ENCODE peak calls at places on chromosomes 3 and 15, in seven cellular contexts. F is mammary epithelial cell, T is PC-9, B is fibroblast of lung, Y is IMR-90, W is OCI-LY7, C is neuronal stem cell. Z is an unnamed sample.

GRCh38 chr15:51097553-51098330 is 3.0 kb upstream of the TNFAIP8L3 start:
- DNase-seq in B (peak), Y (peak), C (no peak), F (peak), T (no peak), W (no peak), Z (no peak)

GRCh38 chr3:99586680-99587079 is 51.7 kb upstream of the COL8A1 start:
- DNase-seq in W (no peak), B (peak), C (no peak), F (no peak), T (no peak), Y (no peak), Z (no peak)

GRCh38 chr15:33242165-33242564 is 47.7 kb upstream of the FMN1 start:
- DNase-seq in C (no peak), B (no peak), F (peak), T (peak), Y (peak), W (no peak), Z (no peak)

GRCh38 chr3:101677436-101678286 is 729 bp upstream of the ZBTB11 start:
- DNase-seq in B (no peak), Y (no peak), C (no peak), W (peak), F (no peak), T (no peak), Z (peak)

GRCh38 chr3:137692803-137693431 is 71.2 kb upstream of the SOX14 start:
- DNase-seq in F (peak), Y (no peak), B (no peak), W (peak), T (peak), C (peak), Z (peak)

GRCh38 chr15:42145546-42146455 is 10.6 kb downstream of the PLA2G4F start:
- DNase-seq in C (no peak), F (no peak), T (no peak), B (no peak), W (no peak), Y (no peak), Z (no peak)

GRCh38 chr3:196772102-196772501 is 32.4 kb downstream of the PAK2 start:
- DNase-seq in C (no peak), T (no peak), B (no peak), Y (no peak), W (peak), F (no peak), Z (peak)

GRCh38 chr3:105195260-105195659 is 171.4 kb upstream of the ALCAM start:
- DNase-seq in W (no peak), Y (peak), T (no peak), F (peak), C (no peak), B (peak), Z (no peak)

GRCh38 chr3:177514341-177515193 is 317.3 kb upstream of the TBL1XR1 start:
- DNase-seq in W (no peak), T (no peak), Y (no peak), C (no peak), B (peak), F (no peak), Z (no peak)

GRCh38 chr3:24202071-24202470 is 257.0 kb downstream of the NR1D2 start:
- DNase-seq in W (no peak), F (no peak), B (no peak), T (no peak), Y (no peak), C (no peak), Z (no peak)

GRCh38 chr3:52119056-52119455 is 35.2 kb downstream of the POC1A start:
- DNase-seq in F (no peak), Y (no peak), B (peak), C (no peak), W (no peak), T (no peak), Z (no peak)

GRCh38 chr15:78082106-78082742 is 4.7 kb upstream of the TBC1D2B start:
- DNase-seq in T (no peak), F (peak), Y (peak), C (no peak), W (no peak), B (no peak), Z (no peak)

GRCh38 chr15:68042156-68042854 is 11.8 kb upstream of the PIAS1 start:
- DNase-seq in F (no peak), T (no peak), B (no peak), W (no peak), C (no peak), Y (no peak), Z (no peak)

GRCh38 chr3:33808559-33808958 is 10.1 kb downstream of the PDCD6IP start:
- DNase-seq in F (peak), C (no peak), Y (peak), W (no peak), B (no peak), T (no peak), Z (no peak)

GRCh38 chr15:41207687-41208448 is 22.7 kb downstream of the EXD1 start:
- DNase-seq in C (no peak), Y (peak), T (peak), W (no peak), F (peak), B (peak), Z (no peak)

GRCh38 chr15:88401972-88402656 is 65.1 kb downstream of the MRPL46 start:
- DNase-seq in Y (no peak), C (no peak), F (no peak), W (peak), B (no peak), T (no peak), Z (peak)

GRCh38 chr3:86856711-86857110 is 134.2 kb downstream of the VGLL3 start:
- DNase-seq in W (no peak), B (no peak), T (no peak), F (no peak), Y (no peak), C (no peak), Z (no peak)

GRCh38 chr3:100637197-100637631 is 27.8 kb downstream of the ADGRG7 start:
- DNase-seq in T (no peak), C (no peak), W (no peak), B (no peak), Y (peak), F (peak), Z (no peak)

GRCh38 chr15:75553659-75554058 is 25.5 kb downstream of the PTPN9 start:
- DNase-seq in T (no peak), W (no peak), B (no peak), C (no peak), Y (no peak), F (no peak), Z (no peak)

GRCh38 chr15:58440922-58441321 is 9.1 kb downstream of the LIPC start:
- DNase-seq in F (peak), B (no peak), Y (no peak), C (no peak), W (no peak), T (peak), Z (no peak)

GRCh38 chr15:60162911-60163310 is 158.8 kb downstream of the FOXB1 start:
- DNase-seq in C (no peak), T (no peak), W (no peak), B (no peak), Y (no peak), F (no peak), Z (no peak)
- H2AFZ ChIP-seq in C (peak), T (no peak), W (no peak), B (no peak), Y (no peak), F (no peak), Z (no peak)

DNA sequence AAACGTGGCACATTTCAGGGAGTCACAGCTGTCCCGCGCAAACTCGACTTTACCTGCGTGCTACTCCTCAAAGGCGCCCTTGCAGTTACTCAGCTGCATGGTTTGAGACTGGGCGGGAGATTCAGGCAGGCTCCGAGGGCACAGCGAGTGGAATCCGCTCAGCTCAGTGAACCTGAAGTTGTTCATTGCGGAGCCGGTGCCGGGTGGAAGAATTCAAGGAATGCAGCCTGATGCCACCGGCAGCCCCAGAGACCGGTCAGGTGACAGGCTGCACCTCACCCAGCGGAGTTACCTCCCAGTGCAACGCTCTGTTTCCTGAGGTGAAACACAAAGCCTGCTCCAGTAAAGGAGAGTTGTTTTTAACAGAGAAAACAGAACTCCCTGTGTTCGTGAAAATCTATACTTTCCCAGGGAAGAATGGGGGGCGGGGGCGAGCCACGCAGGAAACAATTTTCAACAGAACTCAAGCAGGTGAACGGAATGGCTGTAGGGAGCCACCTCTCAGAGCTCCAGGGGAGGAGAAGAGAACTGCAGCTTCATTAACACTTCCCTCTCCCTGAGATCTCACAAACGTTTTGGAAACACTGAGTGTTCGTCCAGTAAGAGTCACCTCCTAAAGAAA is 3.8 kb downstream of the VEPH1 start:
- DNase-seq in B (no peak), T (peak), F (peak), W (no peak), Y (no peak), C (peak), Z (no peak)
- H3K4me2 ChIP-seq in B (peak), T (peak), F (peak), W (no peak), Y (peak), C (peak), Z (no peak)

GRCh38 chr3:106367496-106367895 is 498.7 kb upstream of the CBLB start:
- DNase-seq in T (no peak), C (no peak), W (no peak), B (peak), F (no peak), Y (peak), Z (no peak)

GRCh38 chr3:106372293-106372648 is 503.5 kb upstream of the CBLB start:
- DNase-seq in F (no peak), W (no peak), B (no peak), Y (no peak), C (no peak), T (no peak), Z (no peak)

GRCh38 chr3:106376016-106376415 is 507.2 kb upstream of the CBLB start:
- DNase-seq in C (no peak), T (no peak), Y (no peak), B (no peak), W (no peak), F (no peak), Z (no peak)

GRCh38 chr3:106371605-106372292 is 502.9 kb upstream of the CBLB start:
- DNase-seq in T (no peak), F (no peak), B (no peak), W (no peak), Y (peak), C (no peak), Z (no peak)
- H2AFZ ChIP-seq in T (no peak), F (no peak), B (no peak), W (no peak), Y (no peak), C (no peak), Z (no peak)

GRCh38 chr15:46442196-46442595 is 807.4 kb downstream of the SQOR start:
- DNase-seq in T (no peak), C (no peak), W (no peak), B (peak), F (no peak), Y (no peak), Z (no peak)
- H3K4me2 ChIP-seq in T (no peak), C (no peak), W (no peak), B (no peak), F (no peak), Y (no peak), Z (no peak)

Z was measured in Karpas-422.